ENCODE peak calls at places on chromosomes 5 and 9, in six cellular contexts. O is fibroblast of the aortic adventitia; U is epithelial cell of esophagus; T is activated effector memory CD4-positive, alpha-beta T cell treated with anti-CD3 and anti-CD28 coated beads, Interleukin-2, amount 50 U/mL, for 16 hours; L is stimulated activated CD4-positive, alpha-beta T cell treated with anti-CD3 and anti-CD28 coated beads, Interleukin-1b, Interleukin-23, amount 100 ng/mL, for 1 hour; Q is HCEC 1CT. C is an unnamed sample.

GRCh38 chr5:176716320-176716719 is 69.0 kb downstream of the TSPAN17 start:
- DNase-seq in U (peak; percentile 61), T (no peak), L (no peak), O (peak; percentile 80), Q (peak; percentile 76), C (no peak)

GRCh38 chr9:127154003-127154389 is 31.6 kb upstream of the ANGPTL2 start:
- DNase-seq in T (no peak), Q (no peak), O (no peak), L (no peak), U (no peak), C (no peak)

GRCh38 chr5:81335946-81336345 is 34.6 kb downstream of the ZCCHC9 start:
- DNase-seq in Q (no peak), U (no peak), O (no peak), T (no peak), L (no peak), C (no peak)

GRCh38 chr9:126690431-126691051 is 76.8 kb downstream of the LMX1B start:
- DNase-seq in U (peak; percentile 54), T (peak; percentile 84), O (no peak), L (peak; percentile 34), Q (no peak), C (peak; percentile 38)

GRCh38 chr9:90001756-90002155 is 396.9 kb downstream of the GADD45G start:
- DNase-seq in U (no peak), O (no peak), L (no peak), T (no peak), Q (no peak), C (no peak)

GRCh38 chr5:143066556-143067281 is 296.5 kb downstream of the ARHGAP26 start:
- DNase-seq in T (no peak), U (no peak), L (peak; percentile 9), O (no peak), Q (no peak), C (peak; percentile 51)

GRCh38 chr9:136447173-136447778 is 7.6 kb upstream of the INPP5E start:
- DNase-seq in L (no peak), Q (no peak), O (no peak), U (no peak), T (no peak), C (no peak)

GRCh38 chr5:74945561-74946165 is 79.5 kb upstream of the FAM169A start:
- DNase-seq in O (no peak), L (no peak), Q (peak; percentile 21), U (no peak), T (no peak), C (no peak)

GRCh38 chr5:78649220-78649700 is 688 bp upstream of the LHFPL2 start:
- DNase-seq in T (no peak), U (no peak), L (no peak), O (peak; percentile 51), Q (peak; percentile 15), C (no peak)

GRCh38 chr9:21017092-21017491 is 14.3 kb downstream of the HACD4 start:
- DNase-seq in L (no peak), U (peak; percentile 93), O (peak; percentile 70), T (no peak), Q (peak; percentile 91), C (no peak)

GRCh38 chr9:136318769-136319241 is 8.5 kb upstream of the GPSM1 start:
- DNase-seq in U (no peak), L (no peak), T (no peak), O (no peak), Q (no peak), C (no peak)

GRCh38 chr5:14038341-14038959 is 94.0 kb upstream of the DNAH5 start:
- DNase-seq in T (no peak), U (peak; percentile 70), L (no peak), O (peak; percentile 78), Q (peak; percentile 98), C (peak; percentile 59)

GRCh38 chr5:168960492-168960891 is 340.4 kb downstream of the SLIT3 start:
- DNase-seq in L (no peak), Q (no peak), O (no peak), U (no peak), T (no peak), C (no peak)

GRCh38 chr5:171633776-171634470 is 151.7 kb upstream of the SMIM23 start:
- DNase-seq in O (no peak), Q (no peak), T (no peak), L (no peak), U (peak; percentile 11), C (peak; percentile 74)

GRCh38 chr5:122547669-122548068 is 227.2 kb upstream of the SNX2 start:
- DNase-seq in U (no peak), Q (no peak), O (no peak), T (no peak), L (no peak), C (no peak)

GRCh38 chr9:136858844-136859757 is 7.0 kb downstream of the MAMDC4 start:
- DNase-seq in U (no peak), Q (no peak), O (peak; percentile 60), L (no peak), T (no peak), C (no peak)

GRCh38 chr5:84599964-84600363 is 215.3 kb upstream of the EDIL3 start:
- DNase-seq in T (no peak), Q (no peak), U (no peak), L (no peak), O (no peak), C (no peak)

GRCh38 chr9:81476808-81477207 is 212.5 kb downstream of the TLE1 start:
- DNase-seq in L (no peak), Q (no peak), U (no peak), T (no peak), O (no peak), C (no peak)

GRCh38 chr9:5750569-5750968 is 82.3 kb downstream of the ERMP1 start:
- DNase-seq in Q (no peak), U (no peak), L (no peak), O (no peak), T (no peak), C (no peak)

GRCh38 chr9:136201609-136202448 is 3.1 kb downstream of the LHX3 start:
- DNase-seq in T (no peak), Q (no peak), O (no peak), U (peak; percentile 27), L (no peak), C (no peak)

GRCh38 chr5:149959406-149960236 is 937 bp upstream of the SLC26A2 start:
- DNase-seq in U (peak; percentile 73), O (peak; percentile 74), Q (peak; percentile 74), T (peak; percentile 76), L (peak; percentile 9), C (peak; percentile 82)

GRCh38 chr5:93883459-93883858 is 142.1 kb upstream of the POU5F2 start:
- DNase-seq in Q (no peak), L (no peak), T (no peak), U (no peak), O (no peak), C (no peak)

GRCh38 chr5:7904170-7904569 is 35.2 kb downstream of the MTRR start:
- DNase-seq in T (no peak), Q (peak; percentile 85), U (peak; percentile 71), L (no peak), O (peak; percentile 52), C (no peak)

GRCh38 chr9:8371686-8372085 is 572.1 kb upstream of the DMAC1 start:
- DNase-seq in Q (no peak), T (no peak), U (no peak), O (no peak), L (no peak), C (no peak)

GRCh38 chr5:95988094-95988493 is 26.4 kb upstream of the ELL2 start:
- DNase-seq in Q (no peak), T (no peak), L (no peak), O (no peak), U (no peak), C (no peak)

C was measured in NB4.